ENCODE peak calls at places on chromosomes 1 and 21, in four cellular contexts. X is stimulated activated effector memory CD8-positive, alpha-beta T cell treated with anti-CD3 and anti-CD28 coated beads, Interleukin-12 subunit alpha, Interleukin-12 subunit beta, amount 100 ng/mL, for 72 hours; B is IMR-90; D is NCI-H1092. Y is an unnamed sample.

GRCh38 chr1:64472805-64473204 is 2.9 kb downstream of the CACHD1 start:
- DNase-seq in D (no peak), X (no peak), B (no peak), Y (no peak)

GRCh38 chr1:97551113-97551512 is 369.7 kb downstream of the DPYD start:
- DNase-seq in B (no peak), X (no peak), D (no peak), Y (no peak)

GRCh38 chr1:26890467-26890796 is 349 bp upstream of the GPN2 start:
- DNase-seq in X (no peak), D (no peak), B (no peak), Y (no peak)

GRCh38 chr1:54275349-54275748 is 75.4 kb downstream of the MRPL37 start:
- DNase-seq in B (peak), X (no peak), D (no peak), Y (no peak)

GRCh38 chr1:15931884-15932283 is 44.0 kb downstream of the ZBTB17 start:
- DNase-seq in X (no peak), D (no peak), B (no peak), Y (no peak)

GRCh38 chr1:70990460-70991253 is 57.0 kb downstream of the PTGER3 start:
- DNase-seq in B (no peak), X (no peak), D (no peak), Y (no peak)

GRCh38 chr1:29548091-29548490 is 311.8 kb downstream of the PTPRU start:
- DNase-seq in X (no peak), D (no peak), B (no peak), Y (no peak)

GRCh38 chr1:14869197-14869596 is 270.7 kb downstream of the KAZN start:
- DNase-seq in X (no peak), B (peak), D (no peak), Y (no peak)

GRCh38 chr1:229159668-229160544 is 111.0 kb upstream of the RAB4A start:
- DNase-seq in B (no peak), X (no peak), D (no peak), Y (no peak)

GRCh38 chr1:18951818-18952391 is 4.6 kb downstream of the IFFO2 start:
- DNase-seq in X (peak), B (no peak), D (no peak), Y (no peak)

GRCh38 chr1:52678961-52679897 is 18.9 kb downstream of the COA7 start:
- DNase-seq in D (no peak), B (no peak), X (no peak), Y (no peak)

GRCh38 chr1:11594222-11594621 is 60.0 kb downstream of the FBXO2 start:
- DNase-seq in B (peak), X (no peak), D (no peak), Y (no peak)

GRCh38 chr1:14660795-14661194 is 62.3 kb downstream of the KAZN start:
- DNase-seq in D (no peak), X (no peak), B (no peak), Y (no peak)

GRCh38 chr1:40723196-40723955 is 31.9 kb downstream of the NFYC start:
- DNase-seq in B (no peak), X (no peak), D (no peak), Y (no peak)

GRCh38 chr1:4090976-4091660 is 191.0 kb upstream of the C1orf174 start:
- DNase-seq in D (no peak), X (no peak), B (no peak), Y (no peak)

GRCh38 chr1:176241385-176242015 is 34.4 kb upstream of the COP1 start:
- DNase-seq in B (peak), D (no peak), X (no peak), Y (no peak)

GRCh38 chr1:37574834-37575479 is 18.2 kb downstream of the DNALI1 start:
- DNase-seq in D (no peak), B (peak), X (no peak), Y (no peak)

GRCh38 chr21:30268608-30269197 is 14.0 kb downstream of the KRTAP24-1 start:
- DNase-seq in B (no peak), X (no peak), D (no peak), Y (no peak)

GRCh38 chr1:201059401-201059800 is 35.9 kb upstream of the KIF21B start:
- DNase-seq in B (no peak), D (no peak), X (no peak), Y (no peak)

GRCh38 chr1:230865062-230865817 is 3.1 kb downstream of the C1orf198 start:
- DNase-seq in D (no peak), B (no peak), X (no peak), Y (no peak)

GRCh38 chr1:228363686-228364067 is 43.0 kb downstream of the TRIM11 start:
- DNase-seq in X (no peak), D (no peak), B (no peak), Y (peak)

GRCh38 chr21:15539376-15539775 is 190.4 kb upstream of the USP25 start:
- DNase-seq in D (no peak), B (no peak), X (no peak), Y (no peak)

GRCh38 chr1:159924025-159924790 is 1.1 kb downstream of the TAGLN2 start:
- DNase-seq in X (peak), B (peak), D (no peak), Y (peak)

GRCh38 chr1:30420519-30421050 is 302.8 kb downstream of the MATN1 start:
- DNase-seq in X (peak), B (no peak), D (no peak), Y (no peak)

GRCh38 chr21:36765229-36765628 is 66.3 kb downstream of the SIM2 start:
- DNase-seq in X (no peak), B (peak), D (no peak), Y (no peak)

GRCh38 chr1:36486436-36487335 is 4.0 kb upstream of the CSF3R start:
- DNase-seq in X (no peak), D (peak), B (no peak), Y (peak)

GRCh38 chr1:222010306-222010705 is 268.4 kb upstream of the DUSP10 start:
- DNase-seq in B (no peak), D (no peak), X (no peak), Y (no peak)

GRCh38 chr1:113303252-113303651 is 87.1 kb upstream of the MAGI3 start:
- DNase-seq in X (no peak), B (no peak), D (no peak), Y (no peak)